ENCODE peak calls at places on chromosomes 11 and 22, in six cellular contexts. I is fibroblast of pulmonary artery, L is stomach, N is psoas muscle, Z is AG10803, T is colonic mucosa. B is an unnamed sample.
A peak's percentile ranks its signal among the peaks of the same experiment; 100 is the strongest.

GRCh38 chr11:118485273-118485672 is 42.0 kb upstream of the TTC36 start:
- DNase-seq in I (peak; percentile 4), T (no peak), L (no peak), N (no peak), Z (no peak), B (no peak)

GRCh38 chr11:2807276-2807681 is 78.3 kb downstream of the CDKN1C start:
- DNase-seq in N (peak; percentile 85), T (peak; percentile 75), L (peak; percentile 90), Z (no peak), I (peak; percentile 30), B (no peak)

GRCh38 chr11:119377961-119378667 is 3.4 kb downstream of the USP2 start:
- DNase-seq in L (no peak), I (no peak), Z (no peak), T (no peak), N (no peak), B (no peak)

GRCh38 chr11:128246364-128247234 is 340.8 kb downstream of the ETS1 start:
- DNase-seq in I (peak; percentile 38), N (no peak), Z (peak; percentile 87), T (no peak), L (no peak), B (no peak)

GRCh38 chr11:19394525-19395016 is 153.8 kb upstream of the E2F8 start:
- DNase-seq in Z (no peak), N (no peak), I (no peak), L (no peak), T (no peak), B (no peak)

GRCh38 chr11:14858404-14858803 is 33.6 kb downstream of the CYP2R1 start:
- DNase-seq in N (no peak), Z (no peak), T (no peak), L (no peak), I (no peak), B (no peak)

GRCh38 chr11:32792948-32793475 is 1.4 kb downstream of the CCDC73 start:
- DNase-seq in L (peak; percentile 69), N (no peak), T (peak; percentile 67), I (peak; percentile 53), Z (peak; percentile 21), B (peak; percentile 48)

GRCh38 chr11:112903310-112903709 is 57.9 kb upstream of the NCAM1 start:
- DNase-seq in L (no peak), I (no peak), Z (no peak), T (no peak), N (no peak), B (no peak)

GRCh38 chr22:42928969-42929837 is 72.1 kb upstream of the ARFGAP3 start:
- DNase-seq in Z (peak; percentile 62), T (no peak), L (no peak), I (peak; percentile 44), N (no peak), B (no peak)

GRCh38 chr11:69985654-69986420 is 92.3 kb upstream of the ANO1 start:
- DNase-seq in L (no peak), N (peak; percentile 43), I (no peak), T (no peak), Z (no peak), B (no peak)

GRCh38 chr11:11570823-11571222 is 51.0 kb downstream of the GALNT18 start:
- DNase-seq in L (no peak), T (no peak), N (no peak), I (no peak), Z (no peak), B (peak; percentile 55)

GRCh38 chr11:113147249-113147648 is 167.1 kb upstream of the TTC12 start:
- DNase-seq in N (no peak), T (no peak), L (no peak), I (no peak), Z (no peak), B (no peak)

GRCh38 chr22:29308791-29309262 is 2.4 kb downstream of the GAS2L1 start:
- DNase-seq in I (peak; percentile 81), N (no peak), T (no peak), L (no peak), Z (peak; percentile 75), B (peak; percentile 61)

GRCh38 chr11:10669258-10670033 is 24.1 kb downstream of the IRAG1 start:
- DNase-seq in I (no peak), L (no peak), N (no peak), T (no peak), Z (peak; percentile 85), B (no peak)

GRCh38 chr11:47514825-47515647 is 37.9 kb downstream of the CELF1 start:
- DNase-seq in I (peak; percentile 81), Z (peak; percentile 74), N (no peak), T (no peak), L (no peak), B (peak; percentile 73)

GRCh38 chr11:10118830-10119229 is 175.2 kb downstream of the SBF2 start:
- DNase-seq in N (no peak), Z (peak; percentile 45), I (peak; percentile 52), L (no peak), T (no peak), B (no peak)

GRCh38 chr11:132158696-132159095 is 788.3 kb downstream of the NTM start:
- DNase-seq in I (no peak), N (no peak), Z (no peak), T (no peak), L (no peak), B (peak; percentile 33)

GRCh38 chr22:48144318-48144717 is 1381.9 kb downstream of the TBC1D22A start:
- DNase-seq in T (no peak), L (no peak), Z (no peak), I (no peak), N (no peak), B (no peak)

GRCh38 chr22:43402128-43402527 is 9.7 kb upstream of the MPPED1 start:
- DNase-seq in N (no peak), L (no peak), T (no peak), I (no peak), Z (no peak), B (no peak)

GRCh38 chr11:71322861-71323582 is 70.6 kb upstream of the SHANK2 start:
- DNase-seq in N (no peak), I (no peak), T (no peak), L (no peak), Z (no peak), B (no peak)

GRCh38 chr22:50435701-50436115 is 39.1 kb downstream of the SBF1 start:
- DNase-seq in I (no peak), N (no peak), Z (no peak), L (no peak), T (no peak), B (peak; percentile 54)

GRCh38 chr22:37082251-37082650 is 27.3 kb downstream of the TMPRSS6 start:
- DNase-seq in T (no peak), Z (no peak), L (no peak), N (no peak), I (no peak), B (no peak)

GRCh38 chr11:22192289-22192641 is 620 bp upstream of the ANO5 start:
- DNase-seq in Z (no peak), N (no peak), I (no peak), T (peak; percentile 57), L (peak; percentile 25), B (peak; percentile 1)

GRCh38 chr11:10918698-10919097 is 60.8 kb upstream of the ZBED5 start:
- DNase-seq in N (no peak), I (no peak), T (no peak), L (no peak), Z (no peak), B (peak; percentile 49)

GRCh38 chr22:49368976-49369725 is 458.5 kb downstream of the BRD1 start:
- DNase-seq in T (peak; percentile 14), Z (no peak), I (no peak), N (no peak), L (peak; percentile 22), B (no peak)

GRCh38 chr11:132904566-132904965 is 627.7 kb downstream of the OPCML start:
- DNase-seq in N (no peak), T (no peak), Z (no peak), L (no peak), I (no peak), B (no peak)

DNA sequence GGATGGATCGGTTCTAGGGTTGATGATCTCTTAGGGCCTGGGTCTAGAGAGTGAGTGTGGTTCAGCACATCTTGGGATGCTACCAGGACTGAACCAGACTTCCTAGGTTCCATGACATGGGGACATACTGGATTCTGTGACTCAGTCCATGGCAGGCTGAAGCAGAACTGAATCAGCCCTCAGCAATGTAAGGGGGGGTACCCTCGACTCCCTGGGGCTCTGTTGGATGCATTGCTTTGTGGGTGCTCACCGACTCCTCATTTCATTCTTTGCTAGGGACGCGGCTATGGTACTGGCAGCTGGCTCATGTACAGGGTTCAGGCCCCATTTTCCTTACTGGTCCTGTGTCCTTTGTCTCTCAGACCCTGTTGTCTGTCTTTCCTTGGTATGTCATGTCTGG is 733 bp upstream of the GRAMD1B start:
- DNase-seq in T (no peak), Z (peak; percentile 87), N (no peak), I (no peak), L (no peak), B (peak; percentile 49)
- H3K4me3 ChIP-seq in T (no peak overlapping the region), Z (peak overlapping the region; percentile 92), N (peak overlapping the region; percentile 82), I (peak overlapping the region; percentile 77), L (peak overlapping the region; percentile 62), B (no peak overlapping the region)

DNA sequence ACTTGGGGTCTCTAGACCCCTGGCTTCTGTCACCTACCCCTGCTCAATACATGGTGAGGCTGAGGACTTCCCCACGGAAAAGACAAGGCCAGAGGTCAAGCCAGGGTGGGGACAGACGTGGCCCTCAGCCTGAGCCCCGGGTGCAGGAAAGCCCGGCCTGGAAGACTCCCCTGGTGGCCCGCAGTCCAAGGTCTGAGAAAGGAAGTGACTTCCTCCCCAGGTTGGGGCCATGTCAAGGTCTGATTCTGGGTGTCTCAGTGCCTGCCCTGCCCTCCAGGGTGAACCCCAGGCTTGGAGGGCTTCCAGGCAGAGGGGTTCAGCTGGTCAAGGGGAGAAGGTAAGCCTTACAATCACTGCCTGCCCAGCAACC is 3.9 kb downstream of the CTSD start:
- DNase-seq in L (no peak), N (peak; percentile 51), T (no peak), I (no peak), Z (no peak), B (no peak)
- TF ChIP-seq CTCF in L (no peak), N (no peak), T (no peak), I (no peak), Z (no peak), B (no peak)

DNA sequence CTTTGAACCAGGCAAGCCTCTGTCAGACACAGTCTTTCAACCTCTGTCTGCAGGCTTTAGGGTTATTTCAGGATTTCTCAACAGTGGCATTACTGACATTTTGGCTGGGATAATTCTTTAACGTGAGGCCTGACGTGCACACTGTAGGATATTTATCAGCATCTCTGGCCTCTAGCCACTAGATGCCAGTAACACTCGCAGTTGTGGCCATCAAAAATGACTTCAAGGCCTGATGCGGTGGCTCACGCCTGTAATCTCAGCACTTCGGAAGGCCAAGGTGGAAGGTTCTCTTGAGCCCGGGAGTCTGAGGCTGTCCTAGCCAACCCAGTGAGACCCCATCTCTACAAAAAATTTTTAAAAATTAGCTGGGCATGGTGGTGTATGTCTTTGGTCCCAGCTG is 113.0 kb downstream of the CCDC81 start:
- DNase-seq in N (no peak), I (no peak), Z (no peak), L (no peak), T (no peak), B (no peak)
- H3K4me3 ChIP-seq in N (no peak overlapping the region), I (no peak overlapping the region), Z (no peak overlapping the region), L (no peak overlapping the region), T (no peak overlapping the region), B (no peak overlapping the region)

DNA sequence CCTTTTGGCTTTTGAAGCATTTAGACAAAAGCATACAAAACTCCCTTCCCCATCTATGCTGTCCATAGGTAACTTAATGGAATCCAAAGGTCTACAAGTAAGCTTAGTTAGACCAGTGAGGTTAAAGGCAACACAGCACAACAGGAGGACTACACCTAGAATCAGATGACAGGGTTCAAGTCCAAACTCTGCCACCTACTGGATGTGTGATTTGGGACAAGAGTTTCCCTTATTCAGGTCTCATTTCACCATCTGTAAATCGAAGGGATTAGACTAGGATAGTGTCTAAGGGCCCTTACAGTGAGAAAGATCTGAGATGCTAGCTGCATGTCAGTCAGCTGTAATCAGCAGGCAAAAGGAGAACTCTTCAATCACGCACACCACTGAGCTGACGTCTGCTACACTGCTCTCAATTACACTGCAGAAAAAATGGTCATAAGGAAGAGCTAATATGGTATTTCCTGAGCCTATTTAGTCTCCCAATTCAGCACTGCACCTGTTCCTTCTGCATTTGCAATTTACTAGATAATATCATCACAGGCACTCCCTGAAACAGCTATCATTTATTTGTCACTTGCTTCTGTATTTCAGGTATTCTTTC is 82.2 kb downstream of the SERGEF start:
- DNase-seq in I (no peak), T (no peak), Z (no peak), L (no peak), N (no peak), B (no peak)
- TF ChIP-seq CTCF in I (no peak), T (no peak), Z (no peak), L (no peak), N (no peak), B (no peak)

B was measured in bronchial epithelial cell.